ENCODE peak calls at places on chromosomes 16 and 17, in eight cellular contexts. One of them, this sample, is unnamed.

GRCh38 chr17:27802962-27803680 is 2.8 kb upstream of the NOS2 start:
- DNase-seq in stimulated activated CD8-positive, alpha-beta memory T cell treated with anti-CD3 and anti-CD28 coated beads, Interleukin-15, amount 100 ng/mL, for 48 hours: no peak
- DNase-seq in T-helper 2 cell: no peak
- DNase-seq in type B pancreatic cell: no peak
- DNase-seq in body of pancreas: no peak
- DNase-seq in stimulated activated CD4-positive, alpha-beta T cell treated with anti-CD3 and anti-CD28 coated beads, Interleukin-4, amount 100 ng/mL, for 24 hours: no peak
- DNase-seq in EL: no peak
- DNase-seq in T-helper 1 cell: no peak
- DNase-seq in this sample: no peak

GRCh38 chr17:28447396-28447760 is 26.1 kb upstream of the SLC13A2 start:
- DNase-seq in T-helper 2 cell: no peak
- DNase-seq in EL: no peak
- DNase-seq in type B pancreatic cell: no peak
- DNase-seq in stimulated activated CD8-positive, alpha-beta memory T cell treated with anti-CD3 and anti-CD28 coated beads, Interleukin-15, amount 100 ng/mL, for 48 hours: no peak
- DNase-seq in T-helper 1 cell: no peak
- DNase-seq in body of pancreas: no peak
- DNase-seq in stimulated activated CD4-positive, alpha-beta T cell treated with anti-CD3 and anti-CD28 coated beads, Interleukin-4, amount 100 ng/mL, for 24 hours: no peak
- DNase-seq in this sample: no peak

GRCh38 chr17:65039349-65039988 is 17.1 kb downstream of the GNA13 start:
- DNase-seq in stimulated activated CD4-positive, alpha-beta T cell treated with anti-CD3 and anti-CD28 coated beads, Interleukin-4, amount 100 ng/mL, for 24 hours: peak
- DNase-seq in type B pancreatic cell: no peak
- DNase-seq in EL: no peak
- DNase-seq in T-helper 1 cell: peak
- DNase-seq in T-helper 2 cell: peak
- DNase-seq in body of pancreas: no peak
- DNase-seq in stimulated activated CD8-positive, alpha-beta memory T cell treated with anti-CD3 and anti-CD28 coated beads, Interleukin-15, amount 100 ng/mL, for 48 hours: no peak
- DNase-seq in this sample: no peak

GRCh38 chr17:74379495-74380085 is 12.3 kb downstream of the GPR142 start:
- DNase-seq in EL: peak
- DNase-seq in body of pancreas: peak
- DNase-seq in stimulated activated CD4-positive, alpha-beta T cell treated with anti-CD3 and anti-CD28 coated beads, Interleukin-4, amount 100 ng/mL, for 24 hours: peak
- DNase-seq in type B pancreatic cell: peak
- DNase-seq in T-helper 1 cell: peak
- DNase-seq in stimulated activated CD8-positive, alpha-beta memory T cell treated with anti-CD3 and anti-CD28 coated beads, Interleukin-15, amount 100 ng/mL, for 48 hours: peak
- DNase-seq in T-helper 2 cell: peak
- DNase-seq in this sample: peak

GRCh38 chr17:15884731-15885130 is 60.2 kb upstream of the ADORA2B start:
- DNase-seq in type B pancreatic cell: no peak
- DNase-seq in stimulated activated CD8-positive, alpha-beta memory T cell treated with anti-CD3 and anti-CD28 coated beads, Interleukin-15, amount 100 ng/mL, for 48 hours: no peak
- DNase-seq in stimulated activated CD4-positive, alpha-beta T cell treated with anti-CD3 and anti-CD28 coated beads, Interleukin-4, amount 100 ng/mL, for 24 hours: no peak
- DNase-seq in T-helper 1 cell: no peak
- DNase-seq in EL: peak
- DNase-seq in body of pancreas: no peak
- DNase-seq in T-helper 2 cell: no peak
- DNase-seq in this sample: no peak

GRCh38 chr17:74659898-74660297 is 36.4 kb upstream of the CD300E start:
- DNase-seq in EL: no peak
- DNase-seq in stimulated activated CD8-positive, alpha-beta memory T cell treated with anti-CD3 and anti-CD28 coated beads, Interleukin-15, amount 100 ng/mL, for 48 hours: no peak
- DNase-seq in T-helper 1 cell: no peak
- DNase-seq in body of pancreas: no peak
- DNase-seq in T-helper 2 cell: no peak
- DNase-seq in stimulated activated CD4-positive, alpha-beta T cell treated with anti-CD3 and anti-CD28 coated beads, Interleukin-4, amount 100 ng/mL, for 24 hours: no peak
- DNase-seq in type B pancreatic cell: no peak
- DNase-seq in this sample: no peak

GRCh38 chr17:60451965-60452364 is 29.7 kb downstream of the CHCT1 start:
- DNase-seq in stimulated activated CD4-positive, alpha-beta T cell treated with anti-CD3 and anti-CD28 coated beads, Interleukin-4, amount 100 ng/mL, for 24 hours: no peak
- DNase-seq in stimulated activated CD8-positive, alpha-beta memory T cell treated with anti-CD3 and anti-CD28 coated beads, Interleukin-15, amount 100 ng/mL, for 48 hours: no peak
- DNase-seq in EL: no peak
- DNase-seq in T-helper 1 cell: no peak
- DNase-seq in T-helper 2 cell: no peak
- DNase-seq in type B pancreatic cell: no peak
- DNase-seq in body of pancreas: no peak
- DNase-seq in this sample: no peak

GRCh38 chr16:89201467-89202377 is 1.4 kb upstream of the SLC22A31 start:
- DNase-seq in T-helper 1 cell: peak
- DNase-seq in type B pancreatic cell: peak
- DNase-seq in EL: peak
- DNase-seq in T-helper 2 cell: peak
- DNase-seq in stimulated activated CD8-positive, alpha-beta memory T cell treated with anti-CD3 and anti-CD28 coated beads, Interleukin-15, amount 100 ng/mL, for 48 hours: peak
- DNase-seq in stimulated activated CD4-positive, alpha-beta T cell treated with anti-CD3 and anti-CD28 coated beads, Interleukin-4, amount 100 ng/mL, for 24 hours: peak
- DNase-seq in body of pancreas: peak
- DNase-seq in this sample: peak

GRCh38 chr17:45953561-45953960 is 45.5 kb upstream of the STH start:
- DNase-seq in type B pancreatic cell: no peak
- DNase-seq in EL: no peak
- DNase-seq in stimulated activated CD4-positive, alpha-beta T cell treated with anti-CD3 and anti-CD28 coated beads, Interleukin-4, amount 100 ng/mL, for 24 hours: no peak
- DNase-seq in T-helper 2 cell: no peak
- DNase-seq in T-helper 1 cell: no peak
- DNase-seq in stimulated activated CD8-positive, alpha-beta memory T cell treated with anti-CD3 and anti-CD28 coated beads, Interleukin-15, amount 100 ng/mL, for 48 hours: no peak
- DNase-seq in body of pancreas: no peak
- DNase-seq in this sample: no peak

GRCh38 chr17:46002311-46002972 is 3.4 kb downstream of the STH start:
- DNase-seq in EL: peak
- DNase-seq in stimulated activated CD8-positive, alpha-beta memory T cell treated with anti-CD3 and anti-CD28 coated beads, Interleukin-15, amount 100 ng/mL, for 48 hours: peak
- DNase-seq in T-helper 2 cell: peak
- DNase-seq in T-helper 1 cell: peak
- DNase-seq in type B pancreatic cell: peak
- DNase-seq in stimulated activated CD4-positive, alpha-beta T cell treated with anti-CD3 and anti-CD28 coated beads, Interleukin-4, amount 100 ng/mL, for 24 hours: peak
- DNase-seq in body of pancreas: peak
- DNase-seq in this sample: peak

GRCh38 chr16:61923629-61924028 is 112.6 kb downstream of the CDH8 start:
- DNase-seq in type B pancreatic cell: no peak
- DNase-seq in body of pancreas: no peak
- DNase-seq in EL: no peak
- DNase-seq in T-helper 1 cell: no peak
- DNase-seq in stimulated activated CD4-positive, alpha-beta T cell treated with anti-CD3 and anti-CD28 coated beads, Interleukin-4, amount 100 ng/mL, for 24 hours: no peak
- DNase-seq in T-helper 2 cell: no peak
- DNase-seq in stimulated activated CD8-positive, alpha-beta memory T cell treated with anti-CD3 and anti-CD28 coated beads, Interleukin-15, amount 100 ng/mL, for 48 hours: no peak
- DNase-seq in this sample: no peak

GRCh38 chr16:51382215-51382614 is 231.1 kb upstream of the SALL1 start:
- DNase-seq in T-helper 2 cell: no peak
- DNase-seq in stimulated activated CD4-positive, alpha-beta T cell treated with anti-CD3 and anti-CD28 coated beads, Interleukin-4, amount 100 ng/mL, for 24 hours: no peak
- DNase-seq in stimulated activated CD8-positive, alpha-beta memory T cell treated with anti-CD3 and anti-CD28 coated beads, Interleukin-15, amount 100 ng/mL, for 48 hours: no peak
- DNase-seq in EL: no peak
- DNase-seq in T-helper 1 cell: no peak
- DNase-seq in body of pancreas: peak
- DNase-seq in type B pancreatic cell: no peak
- DNase-seq in this sample: no peak

GRCh38 chr17:77444653-77445029 is 303.9 kb downstream of the SEC14L1 start:
- DNase-seq in body of pancreas: peak
- DNase-seq in stimulated activated CD8-positive, alpha-beta memory T cell treated with anti-CD3 and anti-CD28 coated beads, Interleukin-15, amount 100 ng/mL, for 48 hours: no peak
- DNase-seq in stimulated activated CD4-positive, alpha-beta T cell treated with anti-CD3 and anti-CD28 coated beads, Interleukin-4, amount 100 ng/mL, for 24 hours: no peak
- DNase-seq in T-helper 2 cell: no peak
- DNase-seq in type B pancreatic cell: no peak
- DNase-seq in T-helper 1 cell: no peak
- DNase-seq in EL: no peak
- DNase-seq in this sample: no peak

GRCh38 chr17:77723909-77724875 is 234.3 kb upstream of the TNRC6C start:
- DNase-seq in T-helper 2 cell: no peak
- DNase-seq in body of pancreas: no peak
- DNase-seq in type B pancreatic cell: no peak
- DNase-seq in stimulated activated CD4-positive, alpha-beta T cell treated with anti-CD3 and anti-CD28 coated beads, Interleukin-4, amount 100 ng/mL, for 24 hours: peak
- DNase-seq in T-helper 1 cell: no peak
- DNase-seq in stimulated activated CD8-positive, alpha-beta memory T cell treated with anti-CD3 and anti-CD28 coated beads, Interleukin-15, amount 100 ng/mL, for 48 hours: no peak
- DNase-seq in EL: no peak
- DNase-seq in this sample: no peak

GRCh38 chr17:80826955-80827645 is 164.5 kb upstream of the CHMP6 start:
- DNase-seq in body of pancreas: peak
- DNase-seq in type B pancreatic cell: no peak
- DNase-seq in T-helper 1 cell: no peak
- DNase-seq in T-helper 2 cell: no peak
- DNase-seq in stimulated activated CD8-positive, alpha-beta memory T cell treated with anti-CD3 and anti-CD28 coated beads, Interleukin-15, amount 100 ng/mL, for 48 hours: no peak
- DNase-seq in EL: peak
- DNase-seq in stimulated activated CD4-positive, alpha-beta T cell treated with anti-CD3 and anti-CD28 coated beads, Interleukin-4, amount 100 ng/mL, for 24 hours: no peak
- DNase-seq in this sample: peak

GRCh38 chr17:61878984-61879612 is 15.8 kb upstream of the BRIP1 start:
- DNase-seq in stimulated activated CD8-positive, alpha-beta memory T cell treated with anti-CD3 and anti-CD28 coated beads, Interleukin-15, amount 100 ng/mL, for 48 hours: no peak
- DNase-seq in T-helper 1 cell: no peak
- DNase-seq in T-helper 2 cell: no peak
- DNase-seq in body of pancreas: no peak
- DNase-seq in type B pancreatic cell: no peak
- DNase-seq in EL: no peak
- DNase-seq in stimulated activated CD4-positive, alpha-beta T cell treated with anti-CD3 and anti-CD28 coated beads, Interleukin-4, amount 100 ng/mL, for 24 hours: no peak
- DNase-seq in this sample: no peak

GRCh38 chr16:66481943-66482390 is 54.9 kb downstream of the BEAN1 start:
- DNase-seq in T-helper 1 cell: no peak
- DNase-seq in body of pancreas: no peak
- DNase-seq in EL: no peak
- DNase-seq in stimulated activated CD8-positive, alpha-beta memory T cell treated with anti-CD3 and anti-CD28 coated beads, Interleukin-15, amount 100 ng/mL, for 48 hours: no peak
- DNase-seq in type B pancreatic cell: peak
- DNase-seq in T-helper 2 cell: no peak
- DNase-seq in stimulated activated CD4-positive, alpha-beta T cell treated with anti-CD3 and anti-CD28 coated beads, Interleukin-4, amount 100 ng/mL, for 24 hours: no peak
- DNase-seq in this sample: no peak

GRCh38 chr17:77830816-77831490 is 127.5 kb upstream of the TNRC6C start:
- DNase-seq in stimulated activated CD8-positive, alpha-beta memory T cell treated with anti-CD3 and anti-CD28 coated beads, Interleukin-15, amount 100 ng/mL, for 48 hours: no peak
- DNase-seq in EL: no peak
- DNase-seq in T-helper 1 cell: no peak
- DNase-seq in stimulated activated CD4-positive, alpha-beta T cell treated with anti-CD3 and anti-CD28 coated beads, Interleukin-4, amount 100 ng/mL, for 24 hours: no peak
- DNase-seq in type B pancreatic cell: no peak
- DNase-seq in T-helper 2 cell: no peak
- DNase-seq in body of pancreas: no peak
- DNase-seq in this sample: no peak

GRCh38 chr16:64751906-64752305 is 370.0 kb downstream of the CDH11 start:
- DNase-seq in type B pancreatic cell: no peak
- DNase-seq in body of pancreas: no peak
- DNase-seq in stimulated activated CD8-positive, alpha-beta memory T cell treated with anti-CD3 and anti-CD28 coated beads, Interleukin-15, amount 100 ng/mL, for 48 hours: no peak
- DNase-seq in EL: peak
- DNase-seq in T-helper 1 cell: no peak
- DNase-seq in stimulated activated CD4-positive, alpha-beta T cell treated with anti-CD3 and anti-CD28 coated beads, Interleukin-4, amount 100 ng/mL, for 24 hours: no peak
- DNase-seq in T-helper 2 cell: no peak
- DNase-seq in this sample: no peak

GRCh38 chr16:84143784-84144199 is 1.2 kb downstream of the HSDL1 start:
- DNase-seq in type B pancreatic cell: no peak
- DNase-seq in body of pancreas: no peak
- DNase-seq in stimulated activated CD8-positive, alpha-beta memory T cell treated with anti-CD3 and anti-CD28 coated beads, Interleukin-15, amount 100 ng/mL, for 48 hours: no peak
- DNase-seq in T-helper 2 cell: peak
- DNase-seq in T-helper 1 cell: no peak
- DNase-seq in stimulated activated CD4-positive, alpha-beta T cell treated with anti-CD3 and anti-CD28 coated beads, Interleukin-4, amount 100 ng/mL, for 24 hours: no peak
- DNase-seq in EL: no peak
- DNase-seq in this sample: peak

GRCh38 chr17:48551206-48551597 is 6.3 kb upstream of the HOXB2 start:
- DNase-seq in EL: no peak
- DNase-seq in T-helper 2 cell: no peak
- DNase-seq in type B pancreatic cell: no peak
- DNase-seq in stimulated activated CD8-positive, alpha-beta memory T cell treated with anti-CD3 and anti-CD28 coated beads, Interleukin-15, amount 100 ng/mL, for 48 hours: no peak
- DNase-seq in T-helper 1 cell: no peak
- DNase-seq in stimulated activated CD4-positive, alpha-beta T cell treated with anti-CD3 and anti-CD28 coated beads, Interleukin-4, amount 100 ng/mL, for 24 hours: no peak
- DNase-seq in body of pancreas: no peak
- DNase-seq in this sample: no peak

GRCh38 chr16:65700599-65700998 is 578.7 kb upstream of the CDH11 start:
- DNase-seq in T-helper 1 cell: no peak
- DNase-seq in EL: peak
- DNase-seq in body of pancreas: no peak
- DNase-seq in stimulated activated CD4-positive, alpha-beta T cell treated with anti-CD3 and anti-CD28 coated beads, Interleukin-4, amount 100 ng/mL, for 24 hours: no peak
- DNase-seq in T-helper 2 cell: no peak
- DNase-seq in stimulated activated CD8-positive, alpha-beta memory T cell treated with anti-CD3 and anti-CD28 coated beads, Interleukin-15, amount 100 ng/mL, for 48 hours: no peak
- DNase-seq in type B pancreatic cell: no peak
- DNase-seq in this sample: no peak

GRCh38 chr17:78235885-78236284 is 4.5 kb downstream of the TMEM235 start:
- DNase-seq in T-helper 2 cell: no peak
- DNase-seq in EL: no peak
- DNase-seq in stimulated activated CD4-positive, alpha-beta T cell treated with anti-CD3 and anti-CD28 coated beads, Interleukin-4, amount 100 ng/mL, for 24 hours: no peak
- DNase-seq in T-helper 1 cell: no peak
- DNase-seq in stimulated activated CD8-positive, alpha-beta memory T cell treated with anti-CD3 and anti-CD28 coated beads, Interleukin-15, amount 100 ng/mL, for 48 hours: no peak
- DNase-seq in body of pancreas: no peak
- DNase-seq in type B pancreatic cell: no peak
- DNase-seq in this sample: no peak

GRCh38 chr16:90019543-90020259 is 445 bp upstream of the DBNDD1 start:
- DNase-seq in body of pancreas: peak
- DNase-seq in type B pancreatic cell: no peak
- DNase-seq in stimulated activated CD4-positive, alpha-beta T cell treated with anti-CD3 and anti-CD28 coated beads, Interleukin-4, amount 100 ng/mL, for 24 hours: peak
- DNase-seq in T-helper 2 cell: peak
- DNase-seq in stimulated activated CD8-positive, alpha-beta memory T cell treated with anti-CD3 and anti-CD28 coated beads, Interleukin-15, amount 100 ng/mL, for 48 hours: no peak
- DNase-seq in T-helper 1 cell: peak
- DNase-seq in EL: peak
- DNase-seq in this sample: peak

GRCh38 chr17:1590031-1590746 is 27.6 kb upstream of the PITPNA start:
- DNase-seq in body of pancreas: peak
- DNase-seq in T-helper 1 cell: no peak
- DNase-seq in stimulated activated CD4-positive, alpha-beta T cell treated with anti-CD3 and anti-CD28 coated beads, Interleukin-4, amount 100 ng/mL, for 24 hours: peak
- DNase-seq in stimulated activated CD8-positive, alpha-beta memory T cell treated with anti-CD3 and anti-CD28 coated beads, Interleukin-15, amount 100 ng/mL, for 48 hours: no peak
- DNase-seq in T-helper 2 cell: no peak
- DNase-seq in EL: peak
- DNase-seq in type B pancreatic cell: no peak
- DNase-seq in this sample: peak